ENCODE peak calls at places on chromosomes 12 and 14, in five cellular contexts. X is stimulated activated CD4-positive, alpha-beta T cell treated with anti-CD3 and anti-CD28 coated beads, Interleukin-2, amount 100 ng/mL, for 4 hours; V is stimulated activated CD8-positive, alpha-beta memory T cell treated with anti-CD3 and anti-CD28 coated beads, Interleukin-15, amount 100 ng/mL, for 1 hour; M is fibroblast of pulmonary artery; Y is T1000. C is an unnamed sample.

GRCh38 chr12:122423258-122424165 is 1.0 kb upstream of the CLIP1 start:
- DNase-seq in X (no peak), V (no peak), M (peak; percentile 53), Y (no peak), C (peak; percentile 49)

GRCh38 chr12:65620026-65620425 is 204.3 kb upstream of the HMGA2 start:
- DNase-seq in M (no peak), Y (no peak), V (no peak), X (no peak), C (no peak)

GRCh38 chr14:55605793-55606192 is 25.8 kb downstream of the KTN1 start:
- DNase-seq in Y (no peak), V (no peak), M (no peak), X (no peak), C (peak; percentile 49)

GRCh38 chr14:72788972-72789728 is 104.8 kb downstream of the DPF3 start:
- DNase-seq in Y (no peak), M (no peak), X (no peak), V (no peak), C (no peak)

GRCh38 chr12:64633186-64633939 is 23.1 kb downstream of the RASSF3 start:
- DNase-seq in M (no peak), V (no peak), Y (no peak), X (no peak), C (no peak)

GRCh38 chr14:58092231-58092630 is 59.8 kb downstream of the ARMH4 start:
- DNase-seq in M (no peak), X (no peak), Y (no peak), V (no peak), C (no peak)

GRCh38 chr12:124538194-124539082 is 29.0 kb downstream of the NCOR2 start:
- DNase-seq in X (no peak), Y (no peak), V (no peak), M (no peak), C (no peak)

GRCh38 chr12:8127138-8127537 is 3.7 kb downstream of the CLEC4A start:
- DNase-seq in Y (no peak), V (no peak), X (no peak), M (no peak), C (no peak)